ENCODE peak calls at places on chromosomes 12 and 14, in ten cellular contexts. L, A, U, Q, S, G, R, K, Z and N are unnamed samples.

GRCh38 chr12:126067930-126068329 is 1002.7 kb downstream of the AACS start:
- DNase-seq in G (no peak), A (no peak), L (no peak), Q (no peak), Z (no peak), K (no peak), U (no peak), R (no peak), S (no peak), N (no peak)

GRCh38 chr14:44767646-44768173 is 194.0 kb downstream of the KLHL28 start:
- DNase-seq in Z (no peak), S (no peak), U (peak; percentile 7), K (no peak), A (no peak), L (peak; percentile 13), R (no peak), G (no peak), Q (no peak), N (no peak)

GRCh38 chr14:31090872-31091764 is 64.9 kb upstream of the STRN3 start:
- DNase-seq in U (peak; percentile 98), L (peak; percentile 80), A (peak; percentile 86), K (no peak), R (no peak), G (peak; percentile 93), Q (no peak), Z (peak; percentile 74), S (no peak), N (no peak)

GRCh38 chr12:32115404-32116104 is 8.9 kb downstream of the BICD1 start:
- DNase-seq in Z (peak; percentile 91), U (peak; percentile 84), Q (peak; percentile 85), K (no peak), R (peak; percentile 100), L (peak; percentile 96), A (peak; percentile 56), G (peak; percentile 99), S (peak; percentile 86), N (peak; percentile 87)

GRCh38 chr12:65556676-65557424 is 267.4 kb upstream of the HMGA2 start:
- DNase-seq in G (peak; percentile 75), U (peak; percentile 26), S (peak; percentile 80), K (peak; percentile 83), Q (peak; percentile 69), A (peak; percentile 63), R (no peak), Z (peak; percentile 82), L (peak; percentile 95), N (peak; percentile 91)

GRCh38 chr12:121668750-121669524 is 517 bp downstream of the MORN3 start:
- DNase-seq in S (peak; percentile 64), Z (peak; percentile 51), Q (no peak), K (peak; percentile 49), R (no peak), U (no peak), G (peak; percentile 23), L (peak; percentile 61), A (no peak), N (no peak)

GRCh38 chr12:98372340-98373018 is 142.9 kb upstream of the TMPO start:
- DNase-seq in Q (no peak), U (no peak), K (no peak), L (no peak), S (no peak), Z (no peak), G (no peak), R (no peak), A (no peak), N (no peak)

GRCh38 chr12:117818400-117818799 is 150.4 kb downstream of the KSR2 start:
- DNase-seq in R (no peak), K (no peak), A (no peak), Q (no peak), Z (no peak), L (peak; percentile 10), U (no peak), G (no peak), S (no peak), N (no peak)

GRCh38 chr14:57375156-57375555 is 15.2 kb upstream of the NAA30 start:
- DNase-seq in G (no peak), L (no peak), Q (no peak), U (no peak), S (no peak), A (no peak), K (no peak), Z (no peak), R (no peak), N (no peak)

GRCh38 chr12:92041742-92042141 is 103.9 kb downstream of the BTG1 start:
- DNase-seq in A (no peak), L (peak; percentile 79), S (no peak), K (no peak), U (no peak), R (no peak), G (no peak), Z (no peak), Q (no peak), N (no peak)

GRCh38 chr14:24888532-24888931 is 161.4 kb downstream of the STXBP6 start:
- DNase-seq in K (no peak), R (no peak), G (no peak), S (no peak), A (no peak), Q (no peak), Z (no peak), L (no peak), U (no peak), N (no peak)

GRCh38 chr14:56501909-56502530 is 77.6 kb upstream of the TMEM260 start:
- DNase-seq in Q (no peak), A (no peak), G (no peak), R (no peak), S (no peak), L (no peak), U (no peak), K (no peak), Z (no peak), N (no peak)

GRCh38 chr14:32657081-32657480 is 281.6 kb upstream of the NPAS3 start:
- DNase-seq in U (no peak), A (peak; percentile 80), G (peak; percentile 68), L (peak; percentile 10), Q (peak; percentile 15), Z (peak; percentile 61), K (no peak), S (no peak), R (no peak), N (no peak)

GRCh38 chr14:91980157-91980556 is 32.7 kb upstream of the FBLN5 start:
- DNase-seq in L (peak; percentile 90), Z (peak; percentile 76), G (peak; percentile 80), S (no peak), Q (no peak), K (peak; percentile 41), R (peak; percentile 71), A (no peak), U (no peak), N (no peak)

DNA sequence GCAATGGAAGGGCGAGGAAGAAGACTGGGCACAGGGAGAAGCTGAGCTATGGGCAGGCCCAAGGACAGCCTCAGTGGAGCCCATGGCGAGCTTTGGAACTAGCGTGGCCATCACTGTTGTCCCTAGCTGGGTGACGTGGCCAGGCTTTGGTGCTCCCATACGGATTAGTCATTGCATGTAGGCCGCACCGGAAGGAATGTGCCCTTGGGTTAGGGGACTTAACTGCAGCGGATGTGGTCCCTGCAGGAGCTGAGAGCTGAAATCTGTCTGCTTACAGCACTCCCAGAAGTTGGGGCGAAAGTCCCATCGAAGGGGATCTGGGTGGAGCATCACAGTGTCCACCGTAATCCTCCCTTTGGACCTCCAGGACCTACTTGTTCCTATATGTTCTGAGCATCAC is 133.7 kb downstream of the PAPOLA start:
- DNase-seq in Q (no peak), A (no peak), S (no peak), L (peak; percentile 19), R (no peak), K (peak; percentile 5), U (no peak), G (no peak), Z (no peak), N (peak; percentile 75)
- TF ChIP-seq CTCF in Q (no peak), A (no peak), S (no peak), L (no peak), R (no peak), K (no peak), U (no peak), G (no peak), Z (no peak), N (no peak)

DNA sequence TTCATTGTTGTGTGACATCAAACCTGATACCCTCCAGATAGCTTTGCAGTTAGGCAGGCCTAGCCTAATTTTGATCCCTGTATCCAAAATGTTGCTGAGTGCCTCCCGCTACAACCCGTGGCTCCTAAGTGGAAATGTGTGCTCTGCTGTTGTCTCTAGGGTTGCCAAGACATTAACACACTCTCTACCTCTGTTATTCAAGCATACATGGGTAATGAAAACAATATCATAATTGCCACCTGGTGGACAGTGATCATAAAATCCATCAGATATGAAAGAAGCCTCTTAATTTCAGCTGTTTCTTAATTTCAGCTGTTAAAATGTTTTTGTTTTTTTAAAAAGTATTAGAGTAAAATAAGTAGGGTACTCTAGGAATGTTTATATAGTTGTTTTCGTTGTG is 93.5 kb downstream of the PLEKHA5 start:
- DNase-seq in A (no peak), S (no peak), U (peak; percentile 52), G (no peak), Z (peak; percentile 37), K (peak; percentile 4), R (no peak), Q (no peak), L (peak; percentile 46), N (no peak)
- TF ChIP-seq CTCF in A (peak; percentile 38), S (no peak), U (peak; percentile 38), G (peak; percentile 35), Z (peak; percentile 48), K (no peak), R (peak; percentile 39), Q (peak; percentile 35), L (peak; percentile 55), N (peak; percentile 40)

GRCh38 chr12:130196827-130197226 is 34.6 kb downstream of the FZD10 start:
- DNase-seq in A (no peak), S (no peak), R (no peak), U (no peak), Q (no peak), G (no peak), K (no peak), Z (no peak), L (no peak), N (no peak)
- TF ChIP-seq CTCF in A (no peak), S (no peak), R (no peak), U (peak; percentile 12), Q (no peak), G (no peak), K (no peak), Z (no peak), L (no peak), N (no peak)

GRCh38 chr14:53437858-53438257 is 284.7 kb upstream of the DDHD1 start:
- DNase-seq in S (no peak), G (no peak), R (no peak), L (no peak), K (no peak), U (no peak), A (no peak), Z (no peak), Q (no peak), N (no peak)

GRCh38 chr14:53444677-53445312 is 291.7 kb upstream of the DDHD1 start:
- DNase-seq in Q (no peak), L (peak; percentile 60), S (no peak), K (no peak), G (no peak), A (no peak), Z (no peak), R (no peak), U (no peak), N (no peak)

DNA sequence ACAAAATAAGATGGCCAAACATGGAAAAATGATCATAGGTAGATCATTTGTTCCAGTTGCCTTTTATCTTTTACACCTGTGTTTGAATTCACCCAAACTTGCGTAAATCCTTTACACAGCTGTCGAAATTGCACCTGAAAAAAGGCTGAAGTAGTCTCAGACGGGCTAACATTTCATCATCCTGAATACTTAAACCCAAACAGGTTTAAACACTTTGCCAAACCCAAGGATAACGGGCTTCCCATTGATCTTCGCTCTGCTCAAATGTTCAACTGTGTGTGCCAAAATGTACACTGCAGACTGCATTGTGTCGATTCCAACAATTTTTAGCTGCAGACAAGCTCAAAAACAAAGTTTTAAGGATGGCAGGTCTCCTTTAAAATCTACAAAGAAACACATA is 288.7 kb upstream of the DDHD1 start:
- DNase-seq in G (no peak), R (no peak), Z (no peak), S (no peak), U (no peak), L (no peak), K (no peak), Q (no peak), A (no peak), N (no peak)
- TF ChIP-seq CTCF in G (no peak), R (no peak), Z (no peak), S (no peak), U (no peak), L (no peak), K (no peak), Q (no peak), A (no peak), N (no peak)